ENCODE peak calls at places on chromosomes 2 and 18, in four cellular contexts. One of them, this sample, is unnamed.

GRCh38 chr18:13147146-13147545 is 71.4 kb upstream of the LDLRAD4 start:
- DNase-seq in HL-60: peak
- DNase-seq in GM12891: no peak
- DNase-seq in K562: no peak
- DNase-seq in this sample: no peak

GRCh38 chr2:216004408-216005283 is 8.7 kb downstream of the MREG start:
- DNase-seq in HL-60: no peak
- DNase-seq in GM12891: no peak
- DNase-seq in K562: no peak
- DNase-seq in this sample: peak

GRCh38 chr2:70993689-70993986 is 1.0 kb downstream of the TEX261 start:
- DNase-seq in HL-60: no peak
- DNase-seq in GM12891: no peak
- DNase-seq in K562: peak
- DNase-seq in this sample: no peak

GRCh38 chr2:101889460-101890098 is 102.2 kb upstream of the IL1R2 start:
- DNase-seq in HL-60: no peak
- DNase-seq in GM12891: no peak
- DNase-seq in K562: no peak
- DNase-seq in this sample: no peak

GRCh38 chr2:158539176-158539895 is 82.6 kb downstream of the PKP4 start:
- DNase-seq in HL-60: peak
- DNase-seq in GM12891: no peak
- DNase-seq in K562: no peak
- DNase-seq in this sample: no peak

GRCh38 chr2:152820048-152820447 is 101.6 kb downstream of the ARL6IP6 start:
- DNase-seq in HL-60: no peak
- DNase-seq in GM12891: no peak
- DNase-seq in K562: no peak
- DNase-seq in this sample: no peak

GRCh38 chr18:62138836-62139235 is 48.0 kb downstream of the PIGN start:
- DNase-seq in HL-60: no peak
- DNase-seq in GM12891: no peak
- DNase-seq in K562: no peak
- DNase-seq in this sample: no peak

GRCh38 chr18:26549103-26549485 is 741 bp upstream of the KCTD1 start:
- DNase-seq in HL-60: peak
- DNase-seq in GM12891: peak
- DNase-seq in K562: no peak
- DNase-seq in this sample: no peak

GRCh38 chr2:29655391-29656086 is 265.8 kb downstream of the ALK start:
- DNase-seq in HL-60: no peak
- DNase-seq in GM12891: no peak
- DNase-seq in K562: no peak
- DNase-seq in this sample: no peak

GRCh38 chr2:32124660-32125059 is 41.0 kb upstream of the SLC30A6 start:
- DNase-seq in HL-60: no peak
- DNase-seq in GM12891: no peak
- DNase-seq in K562: no peak
- DNase-seq in this sample: no peak

GRCh38 chr2:131577812-131578211 is 50.1 kb downstream of the CCDC74A start:
- DNase-seq in HL-60: no peak
- DNase-seq in GM12891: no peak
- DNase-seq in K562: no peak
- DNase-seq in this sample: no peak

GRCh38 chr2:161416294-161416632 is at the start of gene TBR1:
- DNase-seq in HL-60: no peak
- DNase-seq in GM12891: no peak
- DNase-seq in K562: no peak
- DNase-seq in this sample: no peak
- TF ChIP-seq SPI1 in HL-60: no peak
- TF ChIP-seq SPI1 in GM12891: no peak
- TF ChIP-seq SPI1 in K562: no peak
- TF ChIP-seq SPI1 in this sample: no peak

DNA sequence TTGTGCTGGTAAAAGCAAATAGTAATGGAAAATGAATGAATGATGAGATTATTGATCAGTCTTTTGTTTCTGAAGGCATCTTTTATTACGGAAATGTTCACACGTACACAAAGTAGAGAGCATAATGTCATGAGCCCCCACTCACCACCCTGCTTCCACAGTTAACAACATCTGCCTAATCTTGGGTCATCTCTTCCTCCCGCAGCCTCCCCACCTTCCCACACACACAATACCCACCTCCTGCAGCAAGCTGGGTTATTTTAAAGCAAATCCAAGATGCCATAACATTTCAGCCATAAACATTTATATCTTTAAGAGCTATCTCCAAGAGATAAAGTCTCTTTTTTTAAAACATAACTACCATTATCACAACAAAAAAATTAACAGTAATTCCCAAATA is 36.3 kb downstream of the CYP27C1 start:
- DNase-seq in HL-60: no peak
- DNase-seq in GM12891: no peak
- DNase-seq in K562: no peak
- DNase-seq in this sample: no peak
- TF ChIP-seq SPI1 in HL-60: no peak
- TF ChIP-seq SPI1 in GM12891: no peak
- TF ChIP-seq SPI1 in K562: no peak
- TF ChIP-seq SPI1 in this sample: no peak

GRCh38 chr2:37377187-37377532 is 32.7 kb downstream of the QPCT start:
- DNase-seq in HL-60: no peak
- DNase-seq in GM12891: no peak
- DNase-seq in K562: no peak
- DNase-seq in this sample: peak
- TF ChIP-seq SPI1 in HL-60: no peak
- TF ChIP-seq SPI1 in GM12891: peak
- TF ChIP-seq SPI1 in K562: no peak
- TF ChIP-seq SPI1 in this sample: peak

DNA sequence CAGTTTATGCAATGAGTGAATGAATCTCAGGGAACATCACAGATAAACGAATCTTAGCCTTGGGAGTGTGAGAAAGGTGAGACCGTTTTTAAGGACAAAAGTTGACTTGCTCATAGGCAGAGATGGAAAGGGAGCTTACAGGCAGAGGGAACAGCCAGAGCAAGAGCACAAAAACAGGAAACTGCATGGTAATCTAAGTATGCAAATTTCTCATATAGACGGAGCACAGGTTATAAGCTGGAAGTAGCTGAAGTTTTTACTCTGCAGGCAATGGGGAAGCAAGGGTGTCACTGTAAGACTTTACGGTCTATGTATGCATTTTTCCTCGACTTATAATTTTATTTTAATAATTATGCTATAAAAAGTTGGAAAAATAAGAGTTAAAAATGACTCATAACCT is 44.8 kb upstream of the STRN start:
- DNase-seq in HL-60: no peak
- DNase-seq in GM12891: no peak
- DNase-seq in K562: no peak
- DNase-seq in this sample: peak
- TF ChIP-seq SPI1 in HL-60: no peak
- TF ChIP-seq SPI1 in GM12891: no peak
- TF ChIP-seq SPI1 in K562: no peak
- TF ChIP-seq SPI1 in this sample: no peak

DNA sequence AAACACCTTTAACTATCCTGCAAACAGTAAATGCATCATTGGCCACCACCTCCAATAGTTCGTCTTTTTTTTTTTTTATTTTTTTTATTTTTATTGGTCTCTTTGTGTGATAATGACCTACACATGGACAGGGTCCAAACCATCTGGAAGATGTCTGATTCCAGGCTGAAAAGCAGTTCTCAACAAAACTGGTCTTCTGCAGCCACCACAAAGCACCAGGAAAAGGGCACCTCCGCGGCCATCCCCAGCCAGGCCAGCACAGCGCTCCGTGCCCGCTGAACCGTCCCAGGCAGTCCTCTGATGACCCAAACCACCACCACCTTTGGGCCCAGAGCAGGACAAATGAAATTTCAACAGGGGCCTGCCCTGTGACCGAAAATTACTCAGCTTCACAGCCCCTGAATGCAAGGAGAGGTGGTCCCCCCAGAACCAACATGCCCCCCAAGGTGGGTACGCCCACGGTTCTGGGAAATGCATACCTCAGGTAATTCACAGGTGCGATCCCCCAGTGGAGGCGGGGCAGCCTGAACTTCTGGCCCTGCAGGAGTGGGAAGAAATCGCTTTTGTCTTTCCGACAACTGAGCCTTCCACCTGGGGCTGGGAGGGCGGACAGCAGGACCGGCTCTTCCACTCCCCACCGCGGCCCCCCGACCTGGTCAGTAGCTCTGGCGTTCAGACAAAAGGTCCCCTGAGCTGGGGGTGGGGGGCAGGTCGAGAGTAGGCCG is 1.6 kb downstream of the ARL4C start:
- DNase-seq in HL-60: no peak
- DNase-seq in GM12891: no peak
- DNase-seq in K562: no peak
- DNase-seq in this sample: no peak
- TF ChIP-seq SPI1 in HL-60: no peak
- TF ChIP-seq SPI1 in GM12891: no peak
- TF ChIP-seq SPI1 in K562: no peak
- TF ChIP-seq SPI1 in this sample: no peak

DNA sequence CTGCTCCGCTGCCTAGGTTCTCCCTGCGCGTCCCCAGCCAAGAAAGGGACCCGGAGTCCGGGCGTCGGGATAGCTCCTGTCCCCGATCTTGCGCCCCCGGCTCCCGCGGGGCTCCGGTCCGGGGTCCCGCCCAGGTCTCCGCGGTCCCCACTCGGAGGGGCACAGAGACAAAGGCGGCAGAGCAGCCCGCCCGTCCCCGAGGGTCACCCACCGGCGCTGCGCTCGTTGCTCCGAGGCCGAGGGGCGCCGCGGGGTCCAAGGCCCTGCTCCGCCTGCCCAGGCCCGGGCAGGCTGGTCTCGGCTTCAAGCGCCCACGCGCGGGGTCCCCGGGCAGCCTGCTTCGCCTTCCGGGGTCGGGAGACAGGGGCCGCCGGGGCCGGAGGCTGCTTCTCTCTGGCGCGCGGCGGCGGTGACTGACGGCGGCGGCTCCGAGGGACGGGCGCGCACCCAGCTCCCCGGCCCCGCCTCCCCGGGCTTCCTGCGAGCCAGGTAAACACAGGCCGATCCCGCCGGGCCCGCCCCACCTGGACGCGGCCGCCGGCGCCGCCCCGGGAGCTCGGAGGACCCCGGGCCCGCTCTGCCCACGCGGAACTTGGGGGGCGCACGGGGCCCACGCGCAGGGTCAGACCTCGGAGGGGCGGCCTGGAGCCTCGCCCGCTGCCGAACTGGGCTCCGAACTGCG is at the start of gene MBP:
- DNase-seq in HL-60: peak
- DNase-seq in GM12891: peak
- DNase-seq in K562: no peak
- DNase-seq in this sample: no peak
- TF ChIP-seq SPI1 in HL-60: no peak
- TF ChIP-seq SPI1 in GM12891: no peak
- TF ChIP-seq SPI1 in K562: no peak
- TF ChIP-seq SPI1 in this sample: no peak

GRCh38 chr2:217789736-217790181 is 213.0 kb downstream of the TNS1 start:
- DNase-seq in HL-60: no peak
- DNase-seq in GM12891: no peak
- DNase-seq in K562: no peak
- DNase-seq in this sample: no peak

GRCh38 chr2:217790681-217791392 is 212.0 kb downstream of the TNS1 start:
- DNase-seq in HL-60: no peak
- DNase-seq in GM12891: no peak
- DNase-seq in K562: no peak
- DNase-seq in this sample: no peak

GRCh38 chr2:217788669-217789002 is 214.2 kb downstream of the TNS1 start:
- DNase-seq in HL-60: no peak
- DNase-seq in GM12891: no peak
- DNase-seq in K562: no peak
- DNase-seq in this sample: no peak

GRCh38 chr2:217789003-217789735 is 213.6 kb downstream of the TNS1 start:
- DNase-seq in HL-60: peak
- DNase-seq in GM12891: peak
- DNase-seq in K562: peak
- DNase-seq in this sample: no peak

DNA sequence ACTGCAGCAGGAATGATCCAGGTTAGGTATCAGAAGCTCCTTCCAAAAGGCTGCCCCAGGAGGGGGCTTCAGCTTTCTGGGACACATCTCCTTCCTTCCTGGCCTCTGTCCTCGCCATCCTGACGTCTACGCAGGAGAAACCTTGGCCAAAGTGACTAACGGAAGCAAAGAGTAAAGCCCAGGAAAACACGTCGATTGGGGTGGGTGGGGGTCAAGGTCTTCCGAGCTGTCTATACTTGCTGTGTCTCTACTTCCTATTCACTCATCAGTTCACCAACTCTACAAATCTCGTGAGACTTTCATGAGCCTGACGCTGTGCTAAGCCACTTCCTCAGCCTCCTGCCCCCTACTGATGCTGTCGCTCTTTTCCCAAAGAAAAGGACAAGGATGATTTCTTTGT is 212.6 kb downstream of the TNS1 start:
- DNase-seq in HL-60: no peak
- DNase-seq in GM12891: no peak
- DNase-seq in K562: peak
- DNase-seq in this sample: no peak
- TF ChIP-seq SPI1 in HL-60: peak
- TF ChIP-seq SPI1 in GM12891: peak
- TF ChIP-seq SPI1 in K562: peak
- TF ChIP-seq SPI1 in this sample: peak

DNA sequence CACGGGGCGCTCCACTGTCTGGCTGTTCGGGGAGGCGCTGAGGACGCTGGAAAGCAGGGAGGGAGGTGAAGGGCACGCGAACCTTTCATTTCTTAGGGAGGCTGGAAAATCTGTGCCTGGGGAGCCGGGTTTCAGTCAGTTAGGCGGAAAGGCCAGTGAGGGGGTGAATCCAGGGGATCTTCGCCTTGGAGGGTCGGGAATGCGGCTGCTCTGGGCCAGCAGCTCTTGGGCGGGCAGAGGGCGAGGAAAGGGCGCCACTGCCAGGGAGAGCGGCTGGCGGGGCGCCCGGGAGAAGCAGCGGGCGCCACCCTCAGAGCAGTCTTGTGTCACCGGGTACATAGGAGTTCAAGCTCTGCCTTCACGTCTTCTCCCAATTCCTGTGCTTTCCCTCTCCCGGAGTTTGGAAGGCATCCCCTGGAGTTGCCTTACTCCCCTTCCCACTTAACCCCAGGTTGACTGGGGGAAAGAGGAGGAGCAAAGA is 1.4 kb downstream of the CCDC85A start:
- DNase-seq in HL-60: no peak
- DNase-seq in GM12891: no peak
- DNase-seq in K562: no peak
- DNase-seq in this sample: no peak
- TF ChIP-seq SPI1 in HL-60: no peak
- TF ChIP-seq SPI1 in GM12891: no peak
- TF ChIP-seq SPI1 in K562: no peak
- TF ChIP-seq SPI1 in this sample: no peak

GRCh38 chr2:85853499-85854165 is 35.2 kb downstream of the ST3GAL5 start:
- DNase-seq in HL-60: no peak
- DNase-seq in GM12891: no peak
- DNase-seq in K562: no peak
- DNase-seq in this sample: peak
- TF ChIP-seq SPI1 in HL-60: no peak
- TF ChIP-seq SPI1 in GM12891: no peak
- TF ChIP-seq SPI1 in K562: no peak
- TF ChIP-seq SPI1 in this sample: no peak